ENCODE peak calls at places on chromosome 21, in five cellular contexts. X, N, C, S and F are unnamed samples.

GRCh38 chr21:26557106-26557505 is 16.0 kb downstream of the CYYR1 start:
- DNase-seq in X (no peak), N (no peak), C (no peak), S (no peak), F (no peak)

GRCh38 chr21:15415541-15416261 is 314.1 kb upstream of the USP25 start:
- DNase-seq in S (no peak), C (no peak), N (no peak), X (no peak), F (no peak)

GRCh38 chr21:41370840-41371697 is 9.2 kb downstream of the MX2 start:
- DNase-seq in S (no peak), N (no peak), X (no peak), C (no peak), F (no peak)

GRCh38 chr21:42624095-42624830 is 29.2 kb upstream of the PDE9A start:
- DNase-seq in S (no peak), N (no peak), C (no peak), X (no peak), F (no peak)

GRCh38 chr21:26795866-26796329 is 49.3 kb downstream of the ADAMTS1 start:
- DNase-seq in S (no peak), C (peak), X (peak), N (no peak), F (no peak)

GRCh38 chr21:17802568-17802967 is 16.6 kb downstream of the C21orf91 start:
- DNase-seq in C (no peak), X (peak), N (no peak), S (no peak), F (no peak)

GRCh38 chr21:18677632-18678031 is 274.0 kb upstream of the TMPRSS15 start:
- DNase-seq in N (no peak), X (no peak), S (no peak), C (no peak), F (no peak)

GRCh38 chr21:31893841-31894240 is 21.0 kb downstream of the HUNK start:
- DNase-seq in S (no peak), C (no peak), X (no peak), N (no peak), F (no peak)

GRCh38 chr21:31117046-31117916 is 79.0 kb upstream of the KRTAP19-8 start:
- DNase-seq in S (no peak), X (peak), C (no peak), N (no peak), F (no peak)

GRCh38 chr21:42439284-42440186 is 35.8 kb downstream of the UBASH3A start:
- DNase-seq in X (no peak), S (no peak), C (no peak), N (no peak), F (no peak)

GRCh38 chr21:46478910-46479309 is 20.2 kb downstream of the DIP2A start:
- DNase-seq in N (no peak), C (no peak), X (no peak), S (no peak), F (no peak)

GRCh38 chr21:28632718-28633408 is 359.8 kb downstream of the LTN1 start:
- DNase-seq in N (no peak), C (no peak), X (peak), S (no peak), F (no peak)

GRCh38 chr21:31503939-31504338 is 155.6 kb upstream of the SOD1 start:
- DNase-seq in X (peak), S (no peak), N (no peak), C (no peak), F (no peak)

GRCh38 chr21:40863839-40864238 is 16.9 kb upstream of the DSCAM start:
- DNase-seq in C (no peak), N (no peak), X (no peak), S (no peak), F (no peak)

GRCh38 chr21:42164064-42164789 is 54.7 kb upstream of the ABCG1 start:
- DNase-seq in N (peak), C (peak), X (peak), S (no peak), F (peak)

GRCh38 chr21:25487046-25487594 is 120.2 kb downstream of the MRPL39 start:
- DNase-seq in X (no peak), N (no peak), S (no peak), C (no peak), F (no peak)

GRCh38 chr21:42570841-42571387 is 57.3 kb downstream of the SLC37A1 start:
- DNase-seq in N (no peak), S (peak), C (peak), X (no peak), F (peak)

GRCh38 chr21:41861255-41861654 is 17.9 kb downstream of the PRDM15 start:
- DNase-seq in S (no peak), C (no peak), N (no peak), X (no peak), F (no peak)

GRCh38 chr21:41660748-41661147 is 106.1 kb downstream of the RIPK4 start:
- DNase-seq in N (no peak), C (no peak), S (no peak), X (no peak), F (no peak)

GRCh38 chr21:28627691-28628090 is 365.0 kb downstream of the LTN1 start:
- DNase-seq in S (no peak), X (no peak), N (no peak), C (no peak), F (no peak)

GRCh38 chr21:28431527-28432200 is 561.0 kb downstream of the LTN1 start:
- DNase-seq in S (no peak), C (no peak), X (no peak), N (no peak), F (no peak)

GRCh38 chr21:42671778-42672593 is 18.6 kb downstream of the PDE9A start:
- DNase-seq in X (no peak), N (no peak), C (no peak), S (no peak), F (no peak)

GRCh38 chr21:41627428-41627827 is 119.5 kb upstream of the TMPRSS2 start:
- DNase-seq in X (no peak), N (no peak), S (no peak), C (no peak), F (no peak)

GRCh38 chr21:41396452-41397107 is 29.5 kb upstream of the MX1 start:
- DNase-seq in X (no peak), C (no peak), S (no peak), N (no peak), F (no peak)

GRCh38 chr21:41640756-41641509 is 125.9 kb downstream of the RIPK4 start:
- DNase-seq in C (no peak), S (no peak), N (no peak), X (peak), F (no peak)

GRCh38 chr21:41678944-41679343 is 87.9 kb downstream of the RIPK4 start:
- DNase-seq in N (peak), S (peak), C (peak), X (peak), F (peak)

GRCh38 chr21:15706686-15707085 is 23.1 kb upstream of the USP25 start:
- DNase-seq in N (no peak), S (no peak), C (no peak), X (peak), F (no peak)

GRCh38 chr21:15439726-15440125 is 290.1 kb upstream of the USP25 start:
- DNase-seq in X (no peak), N (no peak), C (no peak), S (no peak), F (no peak)

GRCh38 chr21:29346281-29346680 is 47.6 kb downstream of the BACH1 start:
- DNase-seq in C (no peak), S (no peak), X (no peak), N (no peak), F (no peak)

GRCh38 chr21:19246018-19246417 is 842.4 kb upstream of the TMPRSS15 start:
- DNase-seq in S (no peak), C (no peak), X (no peak), N (no peak), F (no peak)

GRCh38 chr21:41926068-41926806 is 27.6 kb downstream of the C2CD2 start:
- DNase-seq in S (no peak), N (peak), C (no peak), X (peak), F (no peak)

GRCh38 chr21:16597768-16598167 is 868.0 kb downstream of the USP25 start:
- DNase-seq in N (no peak), S (no peak), X (no peak), C (no peak), F (no peak)

GRCh38 chr21:25535811-25536210 is 71.5 kb downstream of the MRPL39 start:
- DNase-seq in S (no peak), X (no peak), C (no peak), N (no peak), F (no peak)

GRCh38 chr21:30563072-30563471 is 2.0 kb upstream of the KRTAP19-7 start:
- DNase-seq in S (no peak), X (no peak), C (no peak), N (no peak), F (no peak)

GRCh38 chr21:46083271-46084040 is 14.5 kb upstream of the COL6A2 start:
- DNase-seq in C (no peak), S (no peak), X (no peak), N (no peak), F (no peak)

GRCh38 chr21:22925032-22925431 is 1926.8 kb downstream of the NCAM2 start:
- DNase-seq in N (no peak), S (no peak), C (no peak), X (no peak), F (no peak)

GRCh38 chr21:31352841-31353240 is 8.8 kb upstream of the TIAM1 start:
- DNase-seq in N (no peak), C (no peak), X (no peak), S (no peak), F (no peak)

GRCh38 chr21:34543017-34543416 is 31.0 kb upstream of the KCNE1 start:
- DNase-seq in X (no peak), N (no peak), S (no peak), C (no peak), F (no peak)

GRCh38 chr21:34548782-34549376 is 36.9 kb upstream of the KCNE1 start:
- DNase-seq in S (no peak), C (no peak), X (no peak), N (peak), F (no peak)

GRCh38 chr21:34545079-34545884 is 33.3 kb upstream of the KCNE1 start:
- DNase-seq in X (no peak), C (no peak), N (peak), S (no peak), F (no peak)

GRCh38 chr21:34546556-34546955 is 34.5 kb upstream of the KCNE1 start:
- DNase-seq in X (no peak), S (no peak), N (no peak), C (no peak), F (no peak)

DNA sequence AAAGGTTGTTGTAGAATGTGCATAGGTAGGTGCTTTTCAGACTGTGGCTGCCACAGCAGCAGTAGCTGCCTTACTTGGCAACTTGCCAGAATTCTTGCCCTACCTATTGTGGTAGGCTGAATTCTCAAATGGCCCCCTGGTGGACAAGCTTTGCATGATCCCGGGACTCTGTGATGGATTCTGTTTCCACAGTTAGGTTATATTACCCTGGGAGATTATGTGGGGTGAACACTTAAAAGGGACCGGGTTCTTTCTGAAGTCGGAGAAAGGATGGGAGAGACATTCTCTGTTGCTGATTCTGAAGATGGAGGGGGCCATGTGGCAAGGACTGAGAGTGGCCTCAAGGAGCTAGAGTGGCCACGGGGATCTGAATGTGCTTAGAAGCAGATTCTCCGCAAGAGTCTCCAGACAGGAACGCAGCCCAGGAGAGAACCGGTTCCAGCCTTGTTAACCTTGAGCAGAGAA is 32.1 kb upstream of the KCNE1 start:
- DNase-seq in N (peak), S (peak), X (peak), C (peak), F (peak)
- TF ChIP-seq CTCF in N (peak), S (peak), X (peak), C (peak), F (peak)

DNA sequence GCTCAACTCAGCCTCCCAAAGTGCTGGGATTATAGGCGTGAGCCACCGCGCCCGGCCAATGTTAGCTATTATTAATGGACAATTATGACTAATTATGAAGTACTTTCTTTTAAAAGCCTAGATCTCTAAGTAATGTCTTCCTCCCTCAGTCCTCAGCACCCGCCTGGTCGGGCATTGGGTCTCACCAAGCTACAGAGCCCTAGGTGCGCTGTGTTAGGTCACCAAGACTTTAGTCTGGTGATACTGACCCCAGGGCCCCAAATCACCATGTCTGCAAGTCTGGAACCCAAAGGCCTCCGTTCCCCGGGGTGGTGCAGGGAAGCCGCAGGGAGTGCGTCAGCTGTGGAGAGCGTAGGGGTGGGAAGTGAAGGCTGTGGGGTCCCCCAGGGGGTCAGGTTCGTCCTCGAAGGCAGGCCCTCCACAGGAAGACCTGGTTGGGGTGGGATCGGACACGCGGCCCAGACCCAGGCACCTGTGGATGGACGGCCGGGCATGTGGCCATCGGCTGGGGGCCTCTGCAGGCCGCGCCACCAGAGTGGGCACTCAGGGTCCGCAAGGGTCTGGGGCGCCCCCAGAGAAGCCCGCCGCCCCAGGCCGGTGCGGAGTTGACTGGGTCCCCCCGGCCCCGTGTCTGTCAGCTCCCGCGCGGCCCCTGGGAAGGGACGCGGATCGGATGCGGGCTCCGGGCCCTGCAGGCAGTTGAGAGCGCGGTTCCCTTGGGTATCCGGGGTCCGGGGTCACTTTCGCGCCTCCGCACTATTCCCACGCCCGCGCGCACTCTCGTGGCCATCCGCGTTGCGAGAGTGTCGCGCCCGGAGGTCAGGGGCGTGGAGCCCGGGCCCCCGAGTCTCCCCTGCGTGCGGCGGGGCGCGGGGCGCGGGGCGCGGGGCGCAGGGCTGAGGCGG is 710 bp upstream of the PDXK start:
- DNase-seq in C (peak), S (no peak), N (peak), X (no peak), F (no peak)
- TF ChIP-seq CTCF in C (no peak), S (no peak), N (no peak), X (no peak), F (no peak)

DNA sequence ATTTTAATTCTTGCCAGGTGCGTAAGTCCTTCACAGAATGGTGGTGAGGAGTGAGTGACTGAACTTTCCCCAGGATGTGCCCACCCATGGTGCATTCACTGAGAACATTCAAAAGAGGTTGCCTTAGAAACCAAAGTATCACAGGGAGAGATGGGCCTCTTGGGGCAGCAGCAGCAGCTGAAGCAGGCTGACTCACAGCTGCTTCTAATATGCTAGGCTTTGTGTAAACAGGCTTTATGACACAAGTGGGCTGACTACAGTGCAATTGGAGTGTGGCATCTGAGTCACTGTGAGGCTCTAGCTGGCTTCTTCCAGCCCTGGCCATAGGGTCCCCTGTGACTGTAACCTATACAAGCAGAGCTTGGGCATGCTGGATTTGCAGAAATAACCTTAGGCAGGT is 12.6 kb downstream of the PIGP start:
- DNase-seq in X (peak), S (no peak), N (no peak), C (no peak), F (no peak)
- TF ChIP-seq CTCF in X (no peak), S (no peak), N (no peak), C (no peak), F (no peak)

GRCh38 chr21:20443558-20444155 is 554.6 kb upstream of the NCAM2 start:
- DNase-seq in N (peak), C (no peak), X (no peak), S (no peak), F (no peak)
- TF ChIP-seq CTCF in N (peak), C (peak), X (peak), S (peak), F (peak)

GRCh38 chr21:38982804-38983203 is 177.1 kb downstream of the ETS2 start:
- DNase-seq in X (no peak), C (no peak), S (no peak), N (no peak), F (no peak)

GRCh38 chr21:38984982-38985422 is 179.3 kb downstream of the ETS2 start:
- DNase-seq in N (no peak), S (no peak), C (no peak), X (no peak), F (no peak)

GRCh38 chr21:38984568-38984967 is 178.8 kb downstream of the ETS2 start:
- DNase-seq in S (no peak), C (no peak), N (no peak), X (no peak), F (no peak)

GRCh38 chr21:38982096-38982495 is 176.4 kb downstream of the ETS2 start:
- DNase-seq in S (no peak), C (no peak), N (no peak), X (no peak), F (no peak)

DNA sequence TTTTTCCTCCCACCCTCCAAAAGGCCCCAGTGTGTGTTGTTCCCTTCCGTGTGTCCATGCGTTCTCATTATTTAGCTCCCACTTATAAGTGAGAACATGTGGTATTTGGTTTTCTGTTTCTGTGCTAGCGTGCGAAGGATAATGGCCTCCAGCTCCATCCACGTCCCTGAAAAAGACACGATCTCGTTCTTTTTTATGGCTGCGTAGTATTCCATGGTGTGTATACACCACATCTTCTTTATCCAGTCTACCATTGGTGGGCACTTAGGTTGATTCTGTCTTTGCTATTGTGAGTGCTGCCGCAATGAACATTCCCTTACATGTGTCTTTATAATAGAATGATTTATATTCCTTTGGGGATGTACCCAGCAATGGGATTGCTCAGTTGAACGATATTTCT is 177.8 kb downstream of the ETS2 start:
- DNase-seq in X (no peak), C (no peak), N (no peak), S (no peak), F (no peak)
- TF ChIP-seq CTCF in X (no peak), C (no peak), N (no peak), S (no peak), F (no peak)

DNA sequence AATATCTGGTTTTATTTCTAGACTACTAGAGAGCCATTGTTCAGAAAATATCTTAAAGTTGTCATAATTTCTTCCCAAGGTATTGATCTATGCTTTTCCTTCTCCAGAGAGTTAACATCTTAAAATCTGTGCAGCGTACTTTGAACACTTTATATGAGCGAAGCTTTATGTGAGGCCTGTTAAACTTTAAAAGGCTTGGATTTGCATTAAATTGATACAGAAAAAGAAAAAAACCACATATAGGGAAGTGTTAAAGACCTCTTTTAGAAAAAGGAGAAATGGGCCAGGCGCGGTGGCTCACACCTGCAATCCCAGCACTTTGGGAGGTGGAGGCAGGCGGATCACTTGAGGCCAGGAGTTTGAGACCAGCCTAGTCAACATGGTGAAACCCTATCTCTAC is 59.2 kb upstream of the MORC3 start:
- DNase-seq in S (no peak), X (no peak), C (no peak), N (no peak), F (no peak)
- TF ChIP-seq CTCF in S (peak), X (peak), C (no peak), N (no peak), F (peak)

GRCh38 chr21:39728341-39728740 is 16.6 kb upstream of the IGSF5 start:
- DNase-seq in X (no peak), S (no peak), C (no peak), N (no peak), F (no peak)

GRCh38 chr21:39721885-39722284 is 23.1 kb upstream of the IGSF5 start:
- DNase-seq in N (no peak), C (no peak), X (no peak), S (no peak), F (no peak)

GRCh38 chr21:39724944-39725343 is 20.0 kb upstream of the IGSF5 start:
- DNase-seq in S (no peak), N (no peak), C (no peak), X (no peak), F (no peak)

GRCh38 chr21:39727401-39728120 is 17.4 kb upstream of the IGSF5 start:
- DNase-seq in S (no peak), C (no peak), N (no peak), X (no peak), F (no peak)

DNA sequence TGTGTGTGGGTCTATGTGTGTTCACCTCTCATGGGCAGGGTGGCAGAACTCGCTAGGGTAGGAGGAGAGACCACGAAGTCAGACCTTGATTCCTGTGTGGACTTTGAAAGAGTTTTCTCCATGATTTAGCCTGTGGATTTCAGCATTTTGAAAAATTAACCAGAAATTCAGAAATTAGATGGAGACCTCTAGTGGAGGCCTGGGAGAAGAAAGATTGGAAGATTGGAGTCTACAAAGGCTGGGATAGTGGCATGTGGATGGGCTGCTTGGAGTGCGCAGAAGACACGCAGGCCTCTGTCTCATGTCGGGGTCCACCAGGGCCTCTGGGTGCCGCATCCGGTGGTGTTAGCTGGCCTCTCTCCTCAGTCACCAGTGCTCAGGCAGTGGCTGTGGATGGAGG is 18.9 kb upstream of the IGSF5 start:
- DNase-seq in S (no peak), X (no peak), N (no peak), C (no peak), F (no peak)
- TF ChIP-seq CTCF in S (peak), X (no peak), N (peak), C (no peak), F (no peak)